ENCODE peak calls at places on chromosomes 3 and 15, in ten cellular contexts. G is IMR-90; R is A549; O is psoas muscle; U is upper lobe of right lung; T is aorta; S is GM12878; N is heart right ventricle; C is CD8-positive, alpha-beta T cell; I is right lobe of liver. V is an unnamed sample.
A peak's percentile ranks its signal among the peaks of the same experiment; 100 is the strongest.

GRCh38 chr15:51874751-51875644 is 45.5 kb downstream of the TMOD3 start:
- ATAC-seq in S (no peak), U (peak; percentile 58), R (peak; percentile 93), T (peak; percentile 79), O (peak; percentile 77), C (no peak), G (peak; percentile 89), N (peak; percentile 34), I (peak; percentile 68), V (peak; percentile 89)

GRCh38 chr3:12766541-12766940 is 7.5 kb upstream of the TMEM40 start:
- ATAC-seq in U (no peak), I (no peak), O (no peak), G (no peak), S (no peak), R (no peak), N (no peak), T (no peak), C (no peak), V (no peak)

GRCh38 chr3:127682576-127682975 is 9.8 kb downstream of the ABTB1 start:
- ATAC-seq in U (no peak), O (no peak), S (no peak), N (no peak), I (no peak), R (no peak), G (no peak), C (no peak), T (no peak), V (no peak)

GRCh38 chr3:165683947-165684346 is 153.3 kb downstream of the BCHE start:
- ATAC-seq in S (peak; percentile 45), I (no peak), O (no peak), N (no peak), R (no peak), U (no peak), G (no peak), T (no peak), C (no peak), V (no peak)

GRCh38 chr3:169633105-169633504 is 30.4 kb downstream of the MECOM start:
- ATAC-seq in G (no peak), I (no peak), S (no peak), C (no peak), R (no peak), U (no peak), T (no peak), N (peak; percentile 45), O (no peak), V (no peak)

GRCh38 chr15:59688383-59688887 is 685 bp downstream of the BNIP2 start:
- ATAC-seq in O (peak; percentile 29), R (peak; percentile 47), T (no peak), S (peak; percentile 19), I (peak; percentile 7), C (peak; percentile 7), G (peak; percentile 2), U (no peak), N (no peak), V (peak; percentile 11)

GRCh38 chr3:139561959-139562676 is 22.6 kb upstream of the RBP1 start:
- ATAC-seq in T (peak; percentile 87), I (peak; percentile 97), R (peak; percentile 89), N (peak; percentile 75), G (peak; percentile 77), C (no peak), O (no peak), S (peak; percentile 63), U (peak; percentile 78), V (no peak)

GRCh38 chr3:195849322-195850074 is 37.8 kb upstream of the MUC4 start:
- ATAC-seq in G (no peak), U (peak; percentile 4), R (peak; percentile 76), T (no peak), O (peak; percentile 75), C (no peak), S (no peak), N (peak; percentile 53), I (peak; percentile 9), V (no peak)

GRCh38 chr15:42826251-42826890 is 89.4 kb upstream of the CDAN1 start:
- ATAC-seq in T (no peak), O (no peak), C (no peak), R (no peak), U (no peak), I (no peak), G (no peak), S (no peak), N (no peak), V (no peak)

GRCh38 chr3:186534113-186534669 is 10.0 kb downstream of the CRYGS start:
- ATAC-seq in N (peak; percentile 69), O (no peak), I (peak; percentile 72), T (peak; percentile 29), C (peak; percentile 93), G (no peak), S (peak; percentile 87), R (no peak), U (peak; percentile 79), V (peak; percentile 43)
- H3K4me1 ChIP-seq in N (peaks cover 15% of the 10 kb centered on the region), O (no peaks in the 10 kb centered on the region), I (peaks cover 5% of the 10 kb centered on the region), T (no peaks in the 10 kb centered on the region), C (peaks cover 29% of the 10 kb centered on the region), G (no peaks in the 10 kb centered on the region), S (peaks cover 78% of the 10 kb centered on the region), R (no peaks in the 10 kb centered on the region), U (no peaks in the 10 kb centered on the region), V (no peaks in the 10 kb centered on the region)

DNA sequence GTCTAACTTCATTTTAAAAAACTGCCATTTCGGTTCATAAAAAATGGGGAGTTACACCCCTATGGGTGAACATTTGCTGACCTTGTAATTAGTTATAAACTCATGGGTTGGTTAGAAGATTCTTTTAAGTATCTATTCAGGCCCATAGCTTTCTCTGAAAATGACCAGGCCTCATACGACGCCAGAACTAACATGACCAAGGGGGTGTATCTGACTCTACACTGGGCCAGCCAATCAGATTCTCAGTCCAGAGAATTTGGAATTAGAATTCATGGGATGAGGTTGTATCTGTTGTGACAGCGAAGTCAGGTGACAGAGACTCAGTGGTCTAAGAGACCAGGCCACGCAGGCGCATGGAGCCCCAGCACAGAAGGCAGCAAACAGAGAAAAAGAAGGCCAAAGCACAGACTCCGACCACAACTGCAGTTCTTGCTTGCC is 981.4 kb downstream of the FHIT start:
- ATAC-seq in C (no peak), T (no peak), U (no peak), G (no peak), N (no peak), I (no peak), R (no peak), O (no peak), S (no peak), V (no peak)
- H3K4me1 ChIP-seq in C (no peaks in the 10 kb centered on the region), T (no peaks in the 10 kb centered on the region), U (no peaks in the 10 kb centered on the region), G (no peaks in the 10 kb centered on the region), N (no peaks in the 10 kb centered on the region), I (no peaks in the 10 kb centered on the region), R (no peaks in the 10 kb centered on the region), O (no peaks in the 10 kb centered on the region), S (no peaks in the 10 kb centered on the region), V (no peaks in the 10 kb centered on the region)

DNA sequence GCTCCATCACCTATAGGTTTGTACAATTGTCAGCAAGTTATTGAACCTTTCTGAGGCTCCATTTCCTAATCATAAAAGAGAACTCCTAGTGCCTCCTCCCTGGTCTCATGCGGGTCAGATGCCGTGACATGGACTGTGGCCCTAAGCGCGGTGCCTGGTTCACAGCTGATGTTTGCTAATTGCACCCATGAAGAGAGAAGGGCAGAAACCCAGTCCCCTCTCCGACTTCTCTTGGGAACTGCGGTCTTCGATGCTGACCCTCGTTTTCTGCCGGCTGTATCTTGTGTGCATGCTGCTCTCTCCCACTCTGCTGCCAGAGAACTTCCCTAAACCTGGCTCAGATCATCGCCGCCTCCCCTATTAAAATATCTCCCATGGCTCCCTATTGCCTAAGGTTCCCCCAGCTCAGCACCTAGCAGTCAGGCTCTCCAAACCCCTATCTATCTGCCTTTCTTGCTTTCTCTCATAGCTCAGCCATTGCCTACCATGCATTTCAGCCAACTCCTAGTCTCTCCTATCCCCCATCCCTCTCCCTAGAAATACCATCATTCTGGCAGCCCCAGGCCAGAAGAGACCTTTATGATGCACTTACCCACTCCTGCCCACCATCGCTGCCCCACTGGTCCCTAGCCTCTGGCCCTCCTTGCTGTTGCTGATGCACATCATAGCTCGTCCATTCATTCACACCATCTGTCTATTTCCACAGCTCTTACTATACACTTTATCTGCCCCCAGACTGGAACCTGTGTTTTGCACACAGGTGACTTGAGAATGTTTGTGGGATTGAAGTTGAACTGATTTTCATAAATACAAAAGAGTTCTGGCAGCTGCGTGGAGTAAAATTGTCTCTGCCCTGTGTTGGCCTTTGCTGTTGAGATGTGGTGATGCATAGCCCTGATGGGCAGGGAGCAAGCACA is 6.6 kb downstream of the ISG20 start:
- ATAC-seq in N (no peak), G (no peak), O (no peak), C (no peak), R (no peak), S (no peak), U (no peak), T (no peak), I (no peak), V (no peak)
- H3K4me1 ChIP-seq in N (peaks cover 54% of the 10 kb centered on the region), G (peaks cover 15% of the 10 kb centered on the region), O (peaks cover 3% of the 10 kb centered on the region), C (peaks cover 90% of the 10 kb centered on the region), R (peaks cover 19% of the 10 kb centered on the region), S (peaks cover 48% of the 10 kb centered on the region), U (peaks cover 36% of the 10 kb centered on the region), T (no peaks in the 10 kb centered on the region), I (peaks cover 25% of the 10 kb centered on the region), V (peaks cover 23% of the 10 kb centered on the region)

GRCh38 chr15:70166506-70167087 is 68.9 kb upstream of the TLE3 start:
- ATAC-seq in S (no peak), U (no peak), T (no peak), R (no peak), N (no peak), C (no peak), G (no peak), O (no peak), I (no peak), V (no peak)

GRCh38 chr15:70164910-70165791 is 67.4 kb upstream of the TLE3 start:
- ATAC-seq in T (peak; percentile 17), C (no peak), G (no peak), U (no peak), O (peak; percentile 33), S (no peak), I (peak; percentile 85), N (peak; percentile 63), R (no peak), V (peak; percentile 13)

GRCh38 chr15:70165811-70166284 is 68.1 kb upstream of the TLE3 start:
- ATAC-seq in O (peak; percentile 89), S (no peak), T (peak; percentile 58), N (peak; percentile 94), G (no peak), I (peak; percentile 66), R (no peak), U (no peak), C (no peak), V (peak; percentile 84)

GRCh38 chr15:70167155-70167554 is 69.4 kb upstream of the TLE3 start:
- ATAC-seq in T (no peak), S (no peak), I (no peak), O (no peak), N (no peak), R (no peak), U (no peak), C (no peak), G (no peak), V (no peak)

DNA sequence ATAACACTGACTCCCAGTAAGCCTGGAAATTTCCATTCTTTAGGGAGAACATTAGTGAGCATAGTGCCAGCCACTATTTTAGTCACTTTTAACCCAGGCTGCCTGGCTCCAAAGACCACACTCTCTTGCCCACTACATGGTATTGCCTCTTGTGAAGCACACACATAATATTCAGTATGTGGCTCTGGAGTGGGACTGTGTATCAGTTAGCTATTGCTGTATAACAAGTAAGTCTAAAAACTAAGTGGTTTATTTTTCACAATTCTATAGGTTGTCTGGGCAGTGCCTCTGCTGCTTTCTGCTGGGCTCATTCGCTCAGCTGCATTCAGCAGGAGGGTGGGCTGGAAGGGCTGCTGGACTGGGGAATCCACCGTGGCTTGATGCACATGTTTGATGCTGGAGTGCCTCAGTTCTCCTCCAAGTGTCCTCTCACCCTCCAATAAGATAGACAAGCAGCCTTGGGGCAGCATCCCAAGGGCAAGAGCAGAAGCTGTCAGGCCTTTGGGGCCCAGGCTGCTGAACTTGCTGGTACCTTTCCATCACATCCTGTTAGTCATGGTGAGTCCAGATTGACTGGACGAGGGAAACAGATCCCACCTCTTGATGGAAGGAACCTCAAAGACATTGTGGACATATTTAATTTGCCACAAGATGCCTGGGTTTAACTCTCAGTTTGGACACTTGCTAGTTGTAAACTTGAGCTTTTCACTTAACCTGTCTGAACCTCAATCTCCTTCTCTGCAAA is 66.6 kb upstream of the TLE3 start:
- ATAC-seq in C (no peak), O (no peak), N (no peak), I (no peak), S (no peak), G (no peak), U (no peak), T (no peak), R (no peak), V (no peak)
- H3K4me1 ChIP-seq in C (no peaks in the 10 kb centered on the region), O (peaks cover 49% of the 10 kb centered on the region), N (peaks cover 45% of the 10 kb centered on the region), I (peaks cover 30% of the 10 kb centered on the region), S (no peaks in the 10 kb centered on the region), G (peaks cover 2% of the 10 kb centered on the region), U (peaks cover 12% of the 10 kb centered on the region), T (peaks cover 2% of the 10 kb centered on the region), R (peaks cover 6% of the 10 kb centered on the region), V (peaks cover 50% of the 10 kb centered on the region)

V was measured in gastroesophageal sphincter.